ENCODE peak calls at places on chromosomes 12 and 14, in nine cellular contexts. Y is fibroblast of mammary gland; P is AG04450; W is CD8-positive, alpha-beta T cell; S is H7; C is dorsolateral prefrontal cortex; R is NB4; X is CD8-positive, alpha-beta memory T cell; O is IMR-90. I is an unnamed sample.

GRCh38 chr12:26799741-26800140 is 33.3 kb downstream of the ITPR2 start:
- DNase-seq in Y (no peak), P (no peak), W (no peak), S (no peak), C (no peak), R (no peak), X (no peak), O (no peak), I (no peak)

GRCh38 chr12:89203144-89203543 is 149.2 kb downstream of the DUSP6 start:
- DNase-seq in Y (no peak), P (no peak), W (no peak), S (no peak), C (no peak), R (no peak), X (no peak), O (no peak), I (no peak)

GRCh38 chr12:78002878-78003277 is 172.2 kb downstream of the NAV3 start:
- DNase-seq in Y (peak; percentile 49), P (no peak), W (no peak), S (no peak), C (no peak), R (peak; percentile 61), X (no peak), O (peak; percentile 15), I (peak; percentile 49)

GRCh38 chr14:72178517-72178916 is 246.3 kb downstream of the RGS6 start:
- DNase-seq in Y (no peak), P (no peak), W (no peak), S (no peak), C (no peak), R (peak; percentile 2), X (no peak), O (no peak), I (no peak)

GRCh38 chr12:50203691-50204090 is 36.5 kb upstream of the CERS5 start:
- DNase-seq in Y (no peak), P (no peak), W (no peak), S (no peak), C (no peak), R (no peak), X (no peak), O (no peak), I (no peak)

GRCh38 chr14:100660498-100661339 is 66.0 kb upstream of the DLK1 start:
- DNase-seq in Y (peak; percentile 70), P (no peak), W (no peak), S (no peak), C (no peak), R (no peak), X (no peak), O (peak; percentile 86), I (no peak)

GRCh38 chr14:94558842-94559241 is 2.4 kb upstream of the SERPINA4 start:
- DNase-seq in Y (no peak), P (no peak), W (no peak), S (no peak), C (no peak), R (no peak), X (no peak), O (no peak), I (no peak)

GRCh38 chr14:22544406-22544805 is 44.6 kb downstream of the DAD1 start:
- DNase-seq in Y (no peak), P (no peak), W (no peak), S (no peak), C (no peak), R (no peak), X (no peak), O (no peak), I (no peak)

GRCh38 chr14:31420319-31421081 is at the start of gene HEATR5A:
- DNase-seq in Y (peak; percentile 93), P (peak; percentile 86), W (peak; percentile 93), S (peak; percentile 93), C (peak; percentile 89), R (peak; percentile 96), X (peak; percentile 91), O (peak; percentile 94), I (peak; percentile 97)
- H3K4me3 ChIP-seq in Y (peak within 1 kb of the TSS; percentile 99), P (peak within 1 kb of the TSS; percentile 100), W (peak within 1 kb of the TSS; percentile 96), S (peak within 1 kb of the TSS; percentile 94), C (peak within 1 kb of the TSS; percentile 94), R (peak within 1 kb of the TSS; percentile 84), X (peak within 1 kb of the TSS; percentile 93), O (peak within 1 kb of the TSS; percentile 94), I (peak within 1 kb of the TSS; percentile 99)

GRCh38 chr12:122977153-122977552 is 2.1 kb downstream of the OGFOD2 start:
- DNase-seq in Y (no peak), P (no peak), W (no peak), S (no peak), C (no peak), R (no peak), X (no peak), O (no peak), I (no peak)

GRCh38 chr12:122975790-122976647 is 975 bp downstream of the OGFOD2 start:
- DNase-seq in Y (no peak), P (no peak), W (no peak), S (no peak), C (no peak), R (peak; percentile 55), X (no peak), O (no peak), I (no peak)

GRCh38 chr12:122977655-122978392 is 2.7 kb upstream of the ARL6IP4 start:
- DNase-seq in Y (no peak), P (no peak), W (no peak), S (no peak), C (no peak), R (no peak), X (no peak), O (no peak), I (no peak)

GRCh38 chr12:122974892-122975789 is at the start of gene OGFOD2:
- DNase-seq in Y (peak; percentile 87), P (peak; percentile 70), W (peak; percentile 94), S (peak; percentile 97), C (peak; percentile 87), R (peak; percentile 97), X (peak; percentile 90), O (peak; percentile 88), I (peak; percentile 91)

DNA sequence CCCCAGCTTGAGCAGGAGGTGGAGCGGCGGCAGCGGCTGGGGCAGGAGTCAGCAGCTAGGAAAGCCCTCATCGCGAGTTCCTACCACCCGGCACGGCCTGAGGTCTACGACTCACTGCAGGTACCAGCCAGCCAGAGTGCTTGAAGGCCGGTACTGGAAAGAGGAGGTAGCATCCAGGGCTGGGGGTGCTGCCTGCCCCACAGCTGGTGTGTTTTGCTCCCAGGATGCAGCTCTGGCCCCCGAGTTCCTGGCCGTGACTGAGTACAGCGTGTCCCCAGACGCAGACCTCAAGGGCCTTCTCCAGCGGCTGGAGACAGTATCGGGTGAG is 1.6 kb downstream of the OGFOD2 start:
- DNase-seq in Y (no peak), P (no peak), W (no peak), S (no peak), C (no peak), R (no peak), X (no peak), O (no peak), I (no peak)
- H3K4me3 ChIP-seq in Y (no peak overlapping the region), P (peak overlapping the region; percentile 2), W (no peak overlapping the region), S (no peak overlapping the region), C (peak overlapping the region; percentile 97), R (peak overlapping the region; percentile 87), X (no peak overlapping the region), O (no peak overlapping the region), I (no peak overlapping the region)

GRCh38 chr14:105015905-105016304 is 5.0 kb downstream of the CDCA4 start:
- DNase-seq in Y (no peak), P (no peak), W (no peak), S (peak; percentile 19), C (no peak), R (no peak), X (no peak), O (no peak), I (no peak)

GRCh38 chr14:105014032-105014431 is 6.9 kb downstream of the CDCA4 start:
- DNase-seq in Y (no peak), P (no peak), W (no peak), S (peak; percentile 28), C (no peak), R (no peak), X (no peak), O (no peak), I (no peak)

GRCh38 chr14:105013150-105013787 is 7.6 kb downstream of the CDCA4 start:
- DNase-seq in Y (no peak), P (no peak), W (no peak), S (peak; percentile 47), C (no peak), R (no peak), X (no peak), O (peak; percentile 10), I (no peak)

GRCh38 chr14:105015242-105015641 is 5.6 kb downstream of the CDCA4 start:
- DNase-seq in Y (no peak), P (no peak), W (no peak), S (peak; percentile 29), C (no peak), R (no peak), X (peak; percentile 19), O (no peak), I (no peak)

GRCh38 chr14:105014631-105015030 is 6.3 kb downstream of the CDCA4 start:
- DNase-seq in Y (no peak), P (no peak), W (no peak), S (peak; percentile 43), C (no peak), R (no peak), X (no peak), O (no peak), I (no peak)
- H3K4me3 ChIP-seq in Y (no peak overlapping the region), P (peak overlapping the region; percentile 38), W (no peak overlapping the region), S (no peak overlapping the region), C (no peak overlapping the region), R (no peak overlapping the region), X (peak overlapping the region; percentile 18), O (no peak overlapping the region), I (no peak overlapping the region)

GRCh38 chr12:25438638-25439037 is 114.4 kb downstream of the LMNTD1 start:
- DNase-seq in Y (peak; percentile 88), P (no peak), W (no peak), S (no peak), C (no peak), R (no peak), X (no peak), O (peak; percentile 63), I (peak; percentile 18)

GRCh38 chr12:25434493-25434892 is 118.6 kb downstream of the LMNTD1 start:
- DNase-seq in Y (no peak), P (no peak), W (no peak), S (no peak), C (no peak), R (no peak), X (no peak), O (no peak), I (no peak)

GRCh38 chr12:25433581-25434325 is 119.3 kb downstream of the LMNTD1 start:
- DNase-seq in Y (peak; percentile 49), P (no peak), W (no peak), S (no peak), C (no peak), R (no peak), X (no peak), O (peak; percentile 52), I (no peak)

GRCh38 chr12:25435431-25435830 is 117.7 kb downstream of the LMNTD1 start:
- DNase-seq in Y (no peak), P (no peak), W (no peak), S (no peak), C (no peak), R (no peak), X (no peak), O (no peak), I (no peak)

DNA sequence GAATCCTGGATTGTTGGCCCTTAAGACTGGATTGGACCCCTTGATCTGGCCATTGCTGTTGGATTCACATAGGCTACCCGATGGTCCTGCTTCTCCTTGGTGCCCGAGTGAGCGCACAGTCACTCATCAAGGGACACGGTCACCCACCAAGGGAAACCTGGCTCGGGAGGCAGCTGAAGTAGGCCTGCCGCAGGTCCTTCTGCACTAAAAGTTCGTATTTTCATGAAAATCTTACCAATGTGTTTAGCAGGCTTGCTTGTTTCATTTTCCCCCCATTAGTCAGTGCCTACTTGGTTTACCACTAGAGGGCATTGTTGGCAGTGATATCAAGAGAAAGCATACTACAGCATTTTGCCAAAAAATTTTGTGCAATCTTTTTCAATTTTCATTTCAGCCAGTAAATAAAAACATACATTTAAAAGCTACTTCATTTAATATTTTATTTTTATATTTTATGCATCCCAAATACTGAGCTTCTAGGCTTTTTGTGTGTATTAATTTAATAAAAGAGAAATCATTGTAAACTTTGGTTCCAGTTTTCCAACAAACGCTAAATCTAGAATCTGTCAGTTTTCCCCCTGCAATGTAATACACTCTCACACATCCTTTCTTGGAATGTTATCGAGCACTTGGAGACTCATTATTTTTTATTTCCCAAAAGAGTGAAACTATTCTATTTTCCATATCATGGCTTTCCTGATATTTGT is 116.7 kb downstream of the LMNTD1 start:
- DNase-seq in Y (peak; percentile 90), P (peak; percentile 67), W (peak; percentile 13), S (peak; percentile 43), C (no peak), R (peak; percentile 89), X (no peak), O (peak; percentile 89), I (peak; percentile 93)
- H3K4me3 ChIP-seq in Y (peak overlapping the region; percentile 23), P (peak overlapping the region; percentile 32), W (no peak overlapping the region), S (no peak overlapping the region), C (peak overlapping the region; percentile 58), R (peak overlapping the region; percentile 15), X (no peak overlapping the region), O (peak overlapping the region; percentile 21), I (peak overlapping the region; percentile 28)

I was measured in fibroblast of pulmonary artery.